ENCODE peak calls at places on chromosomes 12 and 14, in nine cellular contexts. O, A, Y, R, G, V, T, Q and F are unnamed samples.

GRCh38 chr14:93332032-93332852 is 594 bp downstream of the BTBD7 start:
- DNase-seq in Y (peak), T (peak), O (peak), A (peak), V (peak), R (peak), G (peak), Q (peak), F (no peak)

GRCh38 chr12:68609955-68610434 is 704 bp upstream of the RAP1B start:
- DNase-seq in T (no peak), Y (no peak), V (no peak), R (peak), O (no peak), Q (no peak), G (no peak), A (no peak), F (no peak)

GRCh38 chr12:81888341-81888740 is 129.2 kb upstream of the PPFIA2 start:
- DNase-seq in Q (no peak), O (no peak), T (no peak), A (no peak), V (no peak), R (no peak), G (peak), Y (no peak), F (no peak)

GRCh38 chr12:30990316-30990715 is 63.8 kb downstream of the TSPAN11 start:
- DNase-seq in Y (no peak), Q (no peak), T (no peak), R (no peak), O (no peak), V (no peak), G (no peak), A (no peak), F (no peak)

GRCh38 chr12:81502912-81503695 is 256.0 kb downstream of the PPFIA2 start:
- DNase-seq in O (no peak), G (no peak), Y (no peak), T (no peak), R (peak), Q (no peak), V (peak), A (no peak), F (peak)

GRCh38 chr12:112664569-112664968 is 127.0 kb upstream of the RPH3A start:
- DNase-seq in Y (peak), Q (peak), V (peak), O (peak), R (no peak), A (no peak), T (peak), G (peak), F (no peak)

GRCh38 chr12:38850463-38850862 is 54.9 kb downstream of the CPNE8 start:
- DNase-seq in R (no peak), T (no peak), G (no peak), V (peak), O (no peak), A (no peak), Y (no peak), Q (no peak), F (no peak)

GRCh38 chr14:63940387-63940786 is 87.6 kb downstream of the SYNE2 start:
- DNase-seq in V (no peak), O (no peak), A (no peak), G (no peak), R (no peak), T (no peak), Y (no peak), Q (no peak), F (no peak)

GRCh38 chr12:88208661-88209060 is 66.6 kb downstream of the TMTC3 start:
- DNase-seq in T (no peak), A (no peak), V (no peak), Y (no peak), O (no peak), Q (no peak), G (no peak), R (no peak), F (no peak)

GRCh38 chr12:11758838-11759509 is 109.5 kb downstream of the ETV6 start:
- DNase-seq in Q (no peak), G (no peak), V (peak), A (no peak), R (peak), Y (no peak), T (no peak), O (no peak), F (no peak)

GRCh38 chr12:132354211-132354981 is 25.0 kb upstream of the GALNT9 start:
- DNase-seq in V (no peak), O (no peak), T (no peak), Y (no peak), Q (no peak), G (no peak), R (no peak), A (no peak), F (no peak)

GRCh38 chr12:52850681-52851080 is 1.9 kb upstream of the KRT78 start:
- DNase-seq in Q (no peak), T (no peak), Y (no peak), R (no peak), O (no peak), V (no peak), G (no peak), A (no peak), F (no peak)

GRCh38 chr12:79778802-79779201 is 88.0 kb upstream of the PAWR start:
- DNase-seq in A (no peak), Q (no peak), Y (no peak), O (no peak), R (peak), T (no peak), G (no peak), V (no peak), F (no peak)

GRCh38 chr12:6383572-6384498 is at the start of gene LTBR:
- DNase-seq in Y (peak), T (peak), R (peak), Q (peak), G (peak), V (peak), A (no peak), O (peak), F (peak)

GRCh38 chr12:132560831-132561783 is 49.3 kb downstream of the LRCOL1 start:
- DNase-seq in G (peak), T (peak), Y (peak), R (peak), V (peak), A (peak), Q (peak), O (peak), F (no peak)

GRCh38 chr12:8644345-8645248 is 18.0 kb downstream of the MFAP5 start:
- DNase-seq in Q (no peak), A (no peak), T (no peak), V (no peak), O (no peak), R (no peak), G (no peak), Y (no peak), F (no peak)

GRCh38 chr14:103260629-103261124 is 73.4 kb upstream of the EIF5 start:
- DNase-seq in G (no peak), Q (no peak), T (no peak), A (no peak), R (peak), V (peak), Y (no peak), O (peak), F (peak)

GRCh38 chr14:103739466-103739792 is 23.8 kb downstream of the ZFYVE21 start:
- DNase-seq in O (no peak), V (no peak), Q (no peak), Y (no peak), R (no peak), A (no peak), T (no peak), G (no peak), F (no peak)

GRCh38 chr14:99342204-99342603 is 70.2 kb upstream of the BCL11B start:
- DNase-seq in R (no peak), O (no peak), G (no peak), Y (no peak), T (no peak), Q (no peak), V (no peak), A (no peak), F (no peak)

GRCh38 chr12:25362646-25363045 is 111.9 kb upstream of the KRAS start:
- DNase-seq in R (no peak), V (no peak), G (no peak), Q (no peak), O (no peak), T (no peak), Y (no peak), A (no peak), F (no peak)

GRCh38 chr14:58846682-58847465 is 209.1 kb downstream of the DACT1 start:
- DNase-seq in R (no peak), A (no peak), V (no peak), G (peak), O (no peak), T (no peak), Q (no peak), Y (no peak), F (no peak)

GRCh38 chr12:2580821-2581220 is 213.9 kb upstream of the FKBP4 start:
- DNase-seq in O (no peak), G (no peak), V (no peak), Q (no peak), A (no peak), R (peak), Y (no peak), T (no peak), F (no peak)

GRCh38 chr12:93279849-93280412 is 97.8 kb upstream of the NUDT4 start:
- DNase-seq in A (no peak), O (no peak), T (no peak), Y (no peak), V (peak), Q (no peak), R (peak), G (no peak), F (no peak)

GRCh38 chr12:53427905-53428594 is 4.4 kb downstream of the AMHR2 start:
- DNase-seq in Y (no peak), V (peak), A (no peak), Q (no peak), T (no peak), R (peak), G (no peak), O (no peak), F (peak)

GRCh38 chr12:19792028-19792427 is 352.7 kb downstream of the AEBP2 start:
- DNase-seq in R (no peak), V (no peak), G (no peak), Y (no peak), T (no peak), A (no peak), Q (no peak), O (no peak), F (no peak)

GRCh38 chr14:93655078-93655750 is 133.1 kb downstream of the PRIMA1 start:
- DNase-seq in V (peak), G (peak), T (peak), A (no peak), R (peak), Y (peak), O (peak), Q (no peak), F (peak)

GRCh38 chr12:95385646-95386045 is 88.3 kb upstream of the METAP2 start:
- DNase-seq in R (peak), O (no peak), G (no peak), T (no peak), V (peak), Q (no peak), Y (no peak), A (no peak), F (peak)

GRCh38 chr12:29187756-29188155 is 38.7 kb downstream of the FAR2 start:
- DNase-seq in T (no peak), V (peak), O (no peak), Q (no peak), G (no peak), R (no peak), A (no peak), Y (no peak), F (no peak)

GRCh38 chr14:68757618-68758081 is 35.2 kb downstream of the ZFP36L1 start:
- DNase-seq in Y (no peak), O (no peak), T (no peak), V (no peak), Q (no peak), R (peak), G (no peak), A (no peak), F (no peak)

GRCh38 chr14:46344327-46344937 is 307.1 kb downstream of the RPL10L start:
- DNase-seq in V (peak), O (peak), R (no peak), A (no peak), G (peak), T (no peak), Y (no peak), Q (no peak), F (no peak)
- TF ChIP-seq CTCF in V (peak), O (peak), R (peak), A (peak), G (peak), T (peak), Y (peak), Q (no peak), F (no peak)

GRCh38 chr14:54564799-54565235 is 2.1 kb upstream of the SAMD4A start:
- DNase-seq in A (no peak), O (no peak), G (no peak), Y (no peak), T (no peak), V (peak), R (peak), Q (no peak), F (peak)
- TF ChIP-seq CTCF in A (no peak), O (no peak), G (no peak), Y (no peak), T (no peak), V (no peak), R (no peak), Q (no peak), F (no peak)

GRCh38 chr12:104958009-104958945 is at the start of gene SLC41A2:
- DNase-seq in Y (peak), O (peak), R (peak), T (peak), G (peak), V (peak), Q (peak), A (peak), F (peak)
- TF ChIP-seq CTCF in Y (no peak), O (no peak), R (peak), T (no peak), G (peak), V (no peak), Q (peak), A (peak), F (no peak)

GRCh38 chr12:48980389-48980952 is 2.3 kb downstream of the WNT1 start:
- DNase-seq in R (no peak), A (no peak), O (no peak), V (no peak), G (peak), T (peak), Y (no peak), Q (no peak), F (no peak)
- TF ChIP-seq CTCF in R (no peak), A (peak), O (no peak), V (no peak), G (peak), T (no peak), Y (no peak), Q (no peak), F (no peak)

DNA sequence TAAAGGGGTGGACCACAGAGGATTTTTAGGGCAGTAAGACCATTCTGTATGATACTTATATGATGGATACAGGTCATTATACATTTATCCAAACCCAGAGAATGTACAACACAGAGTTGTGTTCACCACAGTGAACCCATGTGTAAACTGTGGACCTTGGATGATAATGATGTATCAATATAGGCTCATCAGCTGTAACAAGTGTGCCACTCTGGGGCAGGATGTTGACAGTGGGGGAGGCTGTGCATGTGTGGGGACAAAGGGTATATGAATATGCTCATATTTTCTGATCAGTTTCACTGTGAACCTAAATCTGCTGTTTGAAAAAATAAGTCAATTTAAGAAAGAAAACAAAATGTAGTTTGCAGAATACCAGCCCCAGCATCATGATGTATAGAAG is 14.2 kb upstream of the OS9 start:
- DNase-seq in O (no peak), R (no peak), Q (no peak), A (no peak), G (no peak), Y (no peak), T (no peak), V (no peak), F (no peak)
- TF ChIP-seq CTCF in O (no peak), R (no peak), Q (no peak), A (no peak), G (no peak), Y (no peak), T (no peak), V (no peak), F (no peak)

DNA sequence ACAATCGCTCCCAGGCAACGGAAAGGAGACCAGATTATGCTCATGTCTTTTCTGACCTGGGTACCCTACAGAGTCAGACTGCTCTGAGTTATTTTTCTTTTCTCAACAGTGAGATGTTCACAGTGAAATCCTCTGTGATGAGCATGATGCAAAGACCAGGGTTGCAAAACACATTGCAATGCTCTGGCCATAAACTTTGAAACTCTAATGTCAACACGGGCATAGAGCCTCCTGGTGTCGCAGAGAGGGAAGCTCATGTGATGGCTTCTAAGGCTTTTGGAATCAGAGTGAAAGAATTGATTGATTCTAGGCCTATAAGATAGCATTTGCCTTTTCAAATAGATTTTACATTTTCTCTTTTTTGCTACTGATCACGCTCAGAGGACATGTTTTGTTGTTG is 193.4 kb downstream of the RASSF9 start:
- DNase-seq in T (no peak), Y (no peak), O (no peak), Q (no peak), A (no peak), G (peak), R (peak), V (peak), F (peak)
- TF ChIP-seq CTCF in T (peak), Y (peak), O (no peak), Q (no peak), A (no peak), G (peak), R (peak), V (peak), F (peak)

GRCh38 chr12:121240484-121241202 is 30.7 kb downstream of the P2RX4 start:
- DNase-seq in A (no peak), V (peak), T (peak), R (no peak), O (no peak), Q (no peak), Y (no peak), G (peak), F (peak)
- TF ChIP-seq CTCF in A (no peak), V (no peak), T (no peak), R (no peak), O (no peak), Q (no peak), Y (no peak), G (peak), F (no peak)

GRCh38 chr14:56555921-56556570 is 23.6 kb upstream of the TMEM260 start:
- DNase-seq in G (peak), R (peak), A (no peak), Y (no peak), T (no peak), O (no peak), Q (no peak), V (peak), F (peak)
- TF ChIP-seq CTCF in G (peak), R (peak), A (peak), Y (peak), T (no peak), O (peak), Q (no peak), V (peak), F (peak)

DNA sequence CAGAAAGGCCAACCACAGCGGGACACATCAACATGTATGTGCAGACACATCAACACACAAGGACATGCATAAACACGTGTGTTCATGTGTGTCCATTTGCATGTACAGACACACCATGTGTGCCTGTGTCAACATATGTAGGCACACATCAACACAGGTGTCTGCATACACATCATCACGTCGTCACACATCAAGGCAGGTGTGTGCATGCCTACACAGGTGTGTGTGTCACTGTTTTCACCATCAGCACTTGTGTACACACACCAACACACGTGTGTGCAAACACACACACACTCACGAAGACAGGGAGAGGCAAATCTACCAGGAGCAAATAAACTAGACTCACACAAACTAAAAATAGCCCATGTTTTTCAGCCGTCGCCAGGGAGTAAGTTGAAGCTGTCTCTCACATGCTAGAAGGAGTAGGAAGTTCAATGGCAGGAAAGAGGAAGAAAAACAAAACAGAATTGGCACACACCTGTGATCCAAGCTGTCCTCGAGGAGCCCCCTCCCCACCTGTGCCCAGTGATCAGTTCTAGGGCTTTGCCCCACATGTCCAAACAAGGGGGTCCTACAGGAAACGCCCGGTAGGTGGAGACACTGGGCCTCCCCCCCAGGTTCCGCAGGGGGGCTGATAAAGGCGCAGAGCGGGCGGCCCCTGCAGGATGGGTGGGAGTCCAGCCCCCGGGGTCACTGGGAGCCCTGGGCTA is 7.4 kb downstream of the SCARB1 start:
- DNase-seq in Y (no peak), G (peak), O (no peak), R (no peak), T (no peak), V (no peak), A (no peak), Q (no peak), F (no peak)
- TF ChIP-seq CTCF in Y (no peak), G (peak), O (no peak), R (no peak), T (no peak), V (no peak), A (no peak), Q (no peak), F (no peak)

GRCh38 chr14:73231874-73232851 is 5.1 kb upstream of the PAPLN start:
- DNase-seq in O (peak), Y (no peak), R (no peak), T (peak), A (no peak), Q (no peak), V (no peak), G (peak), F (no peak)

GRCh38 chr14:73230051-73230450 is 7.3 kb upstream of the PAPLN start:
- DNase-seq in R (no peak), G (no peak), Q (no peak), V (no peak), O (no peak), Y (no peak), A (no peak), T (no peak), F (no peak)

GRCh38 chr14:73223049-73223448 is 14.3 kb upstream of the PAPLN start:
- DNase-seq in T (no peak), O (no peak), Y (no peak), Q (no peak), R (no peak), V (peak), G (no peak), A (no peak), F (no peak)

GRCh38 chr14:73232984-73233383 is 4.3 kb upstream of the PAPLN start:
- DNase-seq in Y (no peak), R (peak), Q (no peak), T (no peak), O (no peak), V (no peak), G (no peak), A (no peak), F (no peak)

GRCh38 chr14:73227812-73228781 is 9.2 kb upstream of the PAPLN start:
- DNase-seq in Y (no peak), V (peak), O (peak), A (no peak), T (peak), R (peak), G (peak), Q (no peak), F (peak)
- TF ChIP-seq CTCF in Y (no peak), V (no peak), O (no peak), A (no peak), T (no peak), R (no peak), G (no peak), Q (no peak), F (no peak)